ENCODE peak calls at places on chromosomes 11 and 22, in nine cellular contexts. D, E, J, Q, K, B, P, V and W are unnamed samples. For H3K9me3, the result is how much of the 10 kb centered on the place peaks cover.

GRCh38 chr11:120431633-120432032 is 79.9 kb upstream of the GRIK4 start:
- DNase-seq in D (no peak), E (no peak), J (no peak), Q (no peak), K (no peak), B (no peak), P (peak), V (no peak), W (no peak)

GRCh38 chr11:100543386-100543785 is 143.7 kb upstream of the ARHGAP42 start:
- DNase-seq in D (no peak), E (no peak), J (no peak), Q (no peak), K (no peak), B (no peak), P (no peak), V (no peak), W (no peak)

GRCh38 chr11:122727101-122727929 is 71.8 kb downstream of the UBASH3B start:
- DNase-seq in D (no peak), E (no peak), J (no peak), Q (no peak), K (no peak), B (no peak), P (no peak), V (peak), W (no peak)

GRCh38 chr11:72352859-72353551 is 81.3 kb downstream of the CLPB start:
- DNase-seq in D (no peak), E (peak), J (no peak), Q (no peak), K (no peak), B (no peak), P (no peak), V (no peak), W (no peak)

GRCh38 chr11:6586434-6587359 is 16.7 kb downstream of the RRP8 start:
- DNase-seq in D (no peak), E (no peak), J (no peak), Q (peak), K (no peak), B (peak), P (no peak), V (no peak), W (peak)

GRCh38 chr11:17917556-17917955 is 95.3 kb downstream of the SERGEF start:
- DNase-seq in D (no peak), E (no peak), J (no peak), Q (no peak), K (no peak), B (no peak), P (no peak), V (no peak), W (peak)

GRCh38 chr11:76747428-76747979 is 35.7 kb upstream of the TSKU start:
- DNase-seq in D (no peak), E (no peak), J (no peak), Q (no peak), K (no peak), B (no peak), P (peak), V (no peak), W (no peak)

GRCh38 chr11:9601041-9601875 is 27.8 kb downstream of the WEE1 start:
- DNase-seq in D (no peak), E (peak), J (peak), Q (peak), K (no peak), B (no peak), P (no peak), V (peak), W (peak)

GRCh38 chr11:69654660-69655478 is 13.9 kb downstream of the CCND1 start:
- DNase-seq in D (no peak), E (no peak), J (no peak), Q (peak), K (peak), B (peak), P (no peak), V (no peak), W (no peak)

GRCh38 chr11:68380786-68381622 is 68.6 kb downstream of the LRP5 start:
- DNase-seq in D (no peak), E (no peak), J (no peak), Q (no peak), K (no peak), B (peak), P (no peak), V (no peak), W (no peak)

GRCh38 chr11:19646921-19647320 is 65.7 kb upstream of the NAV2 start:
- DNase-seq in D (no peak), E (no peak), J (no peak), Q (no peak), K (no peak), B (no peak), P (no peak), V (no peak), W (no peak)

GRCh38 chr22:48758905-48759875 is 1068.5 kb downstream of the BRD1 start:
- DNase-seq in D (peak), E (no peak), J (no peak), Q (no peak), K (peak), B (peak), P (no peak), V (no peak), W (peak)

GRCh38 chr11:89175796-89176195 is 1.9 kb upstream of the TYR start:
- DNase-seq in D (no peak), E (no peak), J (no peak), Q (no peak), K (no peak), B (no peak), P (no peak), V (no peak), W (no peak)

GRCh38 chr11:101860694-101861371 is 54.0 kb upstream of the CEP126 start:
- DNase-seq in D (peak), E (no peak), J (no peak), Q (no peak), K (no peak), B (no peak), P (peak), V (peak), W (no peak)

GRCh38 chr11:126159719-126160344 is 51.6 kb downstream of the RPUSD4 start:
- DNase-seq in D (no peak), E (no peak), J (peak), Q (peak), K (no peak), B (no peak), P (peak), V (no peak), W (no peak)

GRCh38 chr11:132084433-132084832 is 714.0 kb downstream of the NTM start:
- DNase-seq in D (no peak), E (no peak), J (no peak), Q (no peak), K (no peak), B (no peak), P (no peak), V (no peak), W (peak)

GRCh38 chr11:132088551-132088950 is 718.1 kb downstream of the NTM start:
- DNase-seq in D (no peak), E (no peak), J (no peak), Q (no peak), K (no peak), B (no peak), P (no peak), V (no peak), W (no peak)

GRCh38 chr11:132082566-132082965 is 712.2 kb downstream of the NTM start:
- DNase-seq in D (no peak), E (no peak), J (no peak), Q (no peak), K (no peak), B (no peak), P (no peak), V (no peak), W (peak)

GRCh38 chr11:132087148-132087547 is 716.7 kb downstream of the NTM start:
- DNase-seq in D (no peak), E (no peak), J (no peak), Q (no peak), K (no peak), B (no peak), P (no peak), V (no peak), W (no peak)
- H3K9me3 ChIP-seq in D (half or more), E (under half), J (half or more), Q (under half), K (under half), B (under half), P (under half), V (under half), W (under half)

GRCh38 chr11:95254139-95254704 is 23.2 kb upstream of the SESN3 start:
- DNase-seq in D (peak), E (peak), J (peak), Q (peak), K (peak), B (peak), P (peak), V (peak), W (peak)

GRCh38 chr11:95255523-95256165 is 24.6 kb upstream of the SESN3 start:
- DNase-seq in D (no peak), E (no peak), J (no peak), Q (no peak), K (no peak), B (no peak), P (no peak), V (no peak), W (no peak)

GRCh38 chr11:95256204-95256819 is 25.3 kb upstream of the SESN3 start:
- DNase-seq in D (no peak), E (no peak), J (no peak), Q (no peak), K (no peak), B (no peak), P (no peak), V (no peak), W (no peak)

GRCh38 chr11:95262994-95263764 is 32.2 kb upstream of the SESN3 start:
- DNase-seq in D (no peak), E (no peak), J (no peak), Q (no peak), K (no peak), B (no peak), P (no peak), V (no peak), W (no peak)

DNA sequence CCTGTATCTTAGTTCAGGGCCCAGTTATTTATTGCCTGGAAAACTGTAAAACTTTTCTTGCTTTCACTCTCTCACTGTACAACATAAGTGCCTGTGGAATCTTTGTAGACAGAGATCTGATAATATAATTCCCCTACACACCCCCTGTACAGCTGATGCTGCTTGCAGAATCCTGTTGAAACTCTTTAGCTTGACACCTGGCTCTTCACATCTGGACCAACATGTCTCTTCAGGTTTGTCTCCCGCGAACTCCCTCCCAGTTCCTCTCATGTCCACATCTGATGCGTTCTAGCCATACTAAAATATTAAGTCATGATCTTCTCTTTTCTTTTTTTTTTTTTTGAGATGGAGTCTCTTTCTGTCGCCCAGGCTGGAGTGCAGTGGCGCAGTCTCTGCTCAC is 26.6 kb upstream of the SESN3 start:
- DNase-seq in D (no peak), E (no peak), J (no peak), Q (no peak), K (no peak), B (no peak), P (no peak), V (no peak), W (no peak)
- TF ChIP-seq POLR2AphosphoS5 in D (no peak), E (no peak), J (no peak), Q (no peak), K (no peak), B (no peak), P (no peak), V (no peak), W (no peak)

GRCh38 chr11:2662430-2663299 is 37.1 kb downstream of the KCNQ1OT1 start:
- DNase-seq in D (peak), E (no peak), J (peak), Q (no peak), K (peak), B (no peak), P (no peak), V (no peak), W (peak)
- H3K9me3 ChIP-seq in D (under half), E (under half), J (under half), Q (half or more), K (under half), B (under half), P (under half), V (under half), W (under half)

GRCh38 chr22:38755911-38756532 is at the start of gene SUN2:
- DNase-seq in D (peak), E (peak), J (peak), Q (peak), K (peak), B (peak), P (peak), V (peak), W (peak)
- TF ChIP-seq POLR2AphosphoS5 in D (peak), E (no peak), J (peak), Q (no peak), K (no peak), B (peak), P (no peak), V (peak), W (peak)

GRCh38 chr11:70924108-70924507 is 328.3 kb downstream of the SHANK2 start:
- DNase-seq in D (no peak), E (no peak), J (no peak), Q (no peak), K (no peak), B (no peak), P (no peak), V (no peak), W (no peak)

GRCh38 chr11:70926543-70926942 is 325.8 kb downstream of the SHANK2 start:
- DNase-seq in D (no peak), E (no peak), J (no peak), Q (no peak), K (no peak), B (no peak), P (no peak), V (no peak), W (no peak)

GRCh38 chr11:70928854-70929598 is 323.4 kb downstream of the SHANK2 start:
- DNase-seq in D (no peak), E (no peak), J (no peak), Q (no peak), K (no peak), B (no peak), P (no peak), V (no peak), W (no peak)

GRCh38 chr11:70921804-70922203 is 330.6 kb downstream of the SHANK2 start:
- DNase-seq in D (no peak), E (no peak), J (no peak), Q (no peak), K (no peak), B (no peak), P (no peak), V (no peak), W (no peak)

GRCh38 chr11:70925238-70925637 is 327.1 kb downstream of the SHANK2 start:
- DNase-seq in D (no peak), E (no peak), J (no peak), Q (no peak), K (no peak), B (no peak), P (no peak), V (no peak), W (no peak)
- H3K9me3 ChIP-seq in D (under half), E (under half), J (under half), Q (under half), K (under half), B (under half), P (under half), V (under half), W (under half)

DNA sequence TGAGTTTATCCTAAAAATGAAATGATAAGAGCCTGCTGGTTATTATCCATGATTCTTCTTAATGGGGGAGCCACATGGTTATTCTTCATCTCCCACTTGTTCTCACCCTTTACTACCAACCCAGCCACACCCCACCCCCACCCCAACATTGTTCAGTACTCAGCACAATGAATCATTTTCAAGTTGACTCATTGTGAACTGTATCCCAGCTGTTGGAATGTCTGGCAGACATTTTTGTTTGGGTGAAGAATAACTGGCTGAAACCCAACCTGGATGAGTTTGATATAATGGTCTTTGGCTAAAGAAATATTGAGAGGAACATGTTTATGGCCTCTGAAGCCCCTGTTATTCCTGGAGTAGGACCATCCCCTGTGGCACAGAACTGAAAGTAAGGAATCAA is 136.2 kb downstream of the ELP4 start:
- DNase-seq in D (no peak), E (no peak), J (no peak), Q (no peak), K (no peak), B (no peak), P (no peak), V (no peak), W (no peak)
- TF ChIP-seq POLR2AphosphoS5 in D (no peak), E (no peak), J (no peak), Q (no peak), K (no peak), B (no peak), P (no peak), V (no peak), W (no peak)